ENCODE peak calls at places on chromosomes 6 and 20, in eight cellular contexts. I is PC-9, G is breast epithelium, F is epithelial cell of esophagus, T is upper lobe of right lung, Q is cardiac fibroblast, N is heart left ventricle, D is left ventricle myocardium inferior. W is an unnamed sample.

GRCh38 chr6:139708342-139709199 is 334.1 kb upstream of the CITED2 start:
- DNase-seq in I (peak), G (no peak), F (peak), T (no peak), Q (peak), N (no peak), D (no peak), W (peak)

GRCh38 chr6:134550604-134551003 is 232.7 kb upstream of the SGK1 start:
- DNase-seq in I (no peak), G (no peak), F (no peak), T (no peak), Q (peak), N (no peak), D (no peak), W (no peak)

GRCh38 chr6:126143650-126144260 is 157.4 kb downstream of the TRMT11 start:
- DNase-seq in I (no peak), G (no peak), F (no peak), T (no peak), Q (peak), N (no peak), D (no peak), W (no peak)

GRCh38 chr6:8941578-8941977 is 506.2 kb upstream of the SLC35B3 start:
- DNase-seq in I (no peak), G (no peak), F (no peak), T (no peak), Q (no peak), N (no peak), D (no peak), W (no peak)

GRCh38 chr6:24995270-24995669 is 59.5 kb upstream of the RIPOR2 start:
- DNase-seq in I (no peak), G (no peak), F (no peak), T (no peak), Q (no peak), N (no peak), D (no peak), W (no peak)

GRCh38 chr20:4814696-4815252 is 93.1 kb downstream of the PRND start:
- DNase-seq in I (no peak), G (no peak), F (no peak), T (peak), Q (no peak), N (no peak), D (peak), W (no peak)

GRCh38 chr20:58362117-58362516 is 26.9 kb upstream of the VAPB start:
- DNase-seq in I (no peak), G (no peak), F (no peak), T (no peak), Q (no peak), N (no peak), D (no peak), W (no peak)

GRCh38 chr20:48948612-48949011 is 27.1 kb downstream of the ARFGEF2 start:
- DNase-seq in I (no peak), G (no peak), F (no peak), T (no peak), Q (no peak), N (no peak), D (no peak), W (no peak)

GRCh38 chr6:67630146-67630545 is 1004.9 kb upstream of the ADGRB3 start:
- DNase-seq in I (no peak), G (no peak), F (peak), T (no peak), Q (peak), N (no peak), D (no peak), W (peak)

GRCh38 chr6:163309491-163310026 is 105.0 kb upstream of the QKI start:
- DNase-seq in I (peak), G (no peak), F (peak), T (no peak), Q (peak), N (no peak), D (no peak), W (peak)

GRCh38 chr6:163310973-163311383 is 103.5 kb upstream of the QKI start:
- DNase-seq in I (no peak), G (no peak), F (no peak), T (no peak), Q (no peak), N (no peak), D (no peak), W (no peak)

GRCh38 chr6:163308629-163309276 is 105.8 kb upstream of the QKI start:
- DNase-seq in I (no peak), G (no peak), F (peak), T (no peak), Q (no peak), N (no peak), D (no peak), W (no peak)

GRCh38 chr6:163311830-163312229 is 102.7 kb upstream of the QKI start:
- DNase-seq in I (peak), G (no peak), F (peak), T (no peak), Q (peak), N (no peak), D (no peak), W (peak)

DNA sequence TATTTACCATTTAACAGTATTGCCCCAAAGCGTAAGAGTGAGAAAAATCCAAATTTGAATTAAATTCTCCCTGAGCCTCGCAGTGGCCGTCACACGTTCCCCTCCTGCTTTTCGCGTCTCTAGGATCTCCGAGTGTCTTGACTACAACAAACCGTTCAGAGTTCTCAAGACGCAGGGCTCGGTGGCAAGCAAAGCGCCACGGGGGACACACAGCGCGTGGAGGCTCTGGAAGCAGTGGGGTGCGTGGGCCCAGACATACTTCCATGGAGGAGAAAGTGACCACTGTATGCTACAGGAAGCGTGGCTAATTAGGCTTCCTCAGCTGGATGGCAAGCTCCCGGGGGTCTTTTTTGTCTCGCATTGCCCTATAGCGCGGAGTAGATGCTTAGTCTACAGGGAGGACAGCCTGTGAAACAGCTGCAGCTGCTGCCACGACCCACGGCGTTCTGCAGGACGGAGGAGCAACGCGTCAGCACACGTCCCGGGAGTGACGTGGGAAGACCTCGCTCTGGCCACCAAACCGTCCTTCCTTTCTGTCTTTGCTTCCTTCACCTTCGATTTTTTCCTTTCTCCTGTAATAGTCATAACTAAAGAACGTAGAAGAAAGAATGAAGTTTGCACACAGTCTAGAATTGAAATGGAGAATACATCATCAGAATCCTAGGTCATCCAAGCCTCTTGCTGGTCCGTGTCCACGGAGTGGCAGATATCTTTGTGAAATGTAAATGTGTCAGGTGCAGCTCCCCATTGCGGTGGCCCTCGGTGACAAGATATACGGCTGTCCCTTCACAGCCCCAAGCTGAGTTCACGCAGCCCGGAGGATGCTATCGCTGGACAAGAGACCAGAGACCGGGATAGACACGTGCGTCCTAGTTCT is 104.2 kb upstream of the QKI start:
- DNase-seq in I (no peak), G (no peak), F (no peak), T (no peak), Q (no peak), N (no peak), D (no peak), W (no peak)
- TF ChIP-seq CTCF in I (no peak), G (no peak), F (no peak), T (no peak), Q (no peak), N (no peak), D (no peak), W (no peak)

GRCh38 chr6:89793586-89793985 is 26.0 kb downstream of the MDN1 start:
- DNase-seq in I (no peak), G (no peak), F (no peak), T (no peak), Q (no peak), N (peak), D (peak), W (no peak)

GRCh38 chr6:89794324-89794723 is 25.3 kb downstream of the MDN1 start:
- DNase-seq in I (no peak), G (no peak), F (no peak), T (no peak), Q (no peak), N (no peak), D (no peak), W (no peak)

GRCh38 chr6:89789980-89790379 is 29.6 kb downstream of the MDN1 start:
- DNase-seq in I (no peak), G (no peak), F (no peak), T (no peak), Q (no peak), N (no peak), D (no peak), W (no peak)

GRCh38 chr6:89790403-89790802 is 29.2 kb downstream of the MDN1 start:
- DNase-seq in I (no peak), G (no peak), F (no peak), T (no peak), Q (no peak), N (no peak), D (no peak), W (no peak)

DNA sequence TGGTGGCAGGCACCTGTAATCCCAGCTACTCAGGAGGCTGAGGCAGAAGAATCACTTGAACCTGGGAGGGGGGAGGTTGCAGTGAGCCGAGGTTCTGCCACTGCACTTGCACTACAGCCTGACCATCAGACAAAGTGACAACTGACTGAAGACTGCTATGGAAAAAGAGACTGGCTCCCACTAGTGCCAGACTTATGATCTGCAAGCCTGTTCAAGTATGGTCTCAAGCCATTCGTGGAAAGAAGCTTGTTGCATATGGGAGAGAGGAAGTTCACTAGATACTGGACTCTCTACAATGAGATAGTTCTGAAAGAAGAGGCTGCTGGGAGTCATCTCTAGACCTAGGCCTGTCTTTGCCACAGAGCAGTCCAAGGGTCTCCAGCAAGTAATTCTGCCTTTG is 26.7 kb downstream of the MDN1 start:
- DNase-seq in I (no peak), G (no peak), F (peak), T (no peak), Q (peak), N (no peak), D (no peak), W (peak)
- TF ChIP-seq CTCF in I (peak), G (no peak), F (peak), T (peak), Q (peak), N (peak), D (peak), W (peak)

GRCh38 chr20:62328684-62329388 is 26.0 kb downstream of the ADRM1 start:
- DNase-seq in I (no peak), G (no peak), F (no peak), T (no peak), Q (no peak), N (no peak), D (no peak), W (no peak)

GRCh38 chr20:62332421-62332820 is 29.6 kb downstream of the ADRM1 start:
- DNase-seq in I (no peak), G (no peak), F (no peak), T (no peak), Q (no peak), N (no peak), D (no peak), W (no peak)

GRCh38 chr20:62331347-62331746 is 28.6 kb downstream of the ADRM1 start:
- DNase-seq in I (no peak), G (no peak), F (no peak), T (no peak), Q (no peak), N (no peak), D (no peak), W (no peak)

GRCh38 chr20:62329389-62330377 is 26.9 kb downstream of the ADRM1 start:
- DNase-seq in I (no peak), G (no peak), F (no peak), T (no peak), Q (no peak), N (no peak), D (no peak), W (no peak)

DNA sequence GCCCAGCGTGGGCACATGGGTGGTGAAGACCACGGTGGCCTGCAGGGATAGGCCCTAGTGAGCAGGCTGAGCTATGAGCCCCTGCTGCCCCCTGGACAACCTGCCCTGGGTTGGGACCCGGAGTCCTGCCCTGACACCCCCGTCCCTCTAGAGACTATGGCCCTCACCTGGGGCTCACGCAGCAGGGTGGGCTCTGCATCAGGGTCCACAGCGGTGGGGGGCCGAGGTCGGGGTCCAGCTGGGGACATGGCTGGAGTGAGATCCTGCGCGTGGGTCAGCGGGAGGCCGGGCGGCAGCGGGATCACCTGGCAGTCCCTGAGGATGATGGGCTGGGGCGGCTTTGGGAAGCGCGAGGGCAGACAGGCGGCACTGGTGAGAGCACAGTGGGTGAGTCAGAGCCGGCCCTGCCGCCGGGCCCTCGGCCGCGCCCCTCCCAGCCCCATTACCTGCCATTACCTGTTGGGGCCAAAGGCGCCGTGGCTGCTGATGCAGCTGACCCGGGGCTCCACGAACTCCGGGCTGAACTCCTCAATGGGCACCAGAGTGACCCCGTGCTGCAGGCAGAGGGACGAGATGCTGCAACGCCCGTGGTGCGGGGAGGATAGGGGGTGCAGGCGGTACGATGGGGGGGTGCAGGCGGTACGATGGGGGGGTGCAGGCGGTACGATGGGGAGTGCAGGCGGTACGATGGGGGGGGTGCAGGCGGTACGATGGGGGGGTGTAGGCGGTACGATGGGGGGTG is 27.9 kb downstream of the ADRM1 start:
- DNase-seq in I (no peak), G (no peak), F (peak), T (no peak), Q (no peak), N (no peak), D (no peak), W (no peak)
- TF ChIP-seq CTCF in I (no peak), G (no peak), F (no peak), T (no peak), Q (no peak), N (no peak), D (no peak), W (no peak)

GRCh38 chr20:51318058-51318960 is 224.2 kb downstream of the NFATC2 start:
- DNase-seq in I (no peak), G (no peak), F (no peak), T (peak), Q (peak), N (no peak), D (peak), W (peak)
- TF ChIP-seq CTCF in I (peak), G (no peak), F (peak), T (peak), Q (peak), N (peak), D (peak), W (no peak)

DNA sequence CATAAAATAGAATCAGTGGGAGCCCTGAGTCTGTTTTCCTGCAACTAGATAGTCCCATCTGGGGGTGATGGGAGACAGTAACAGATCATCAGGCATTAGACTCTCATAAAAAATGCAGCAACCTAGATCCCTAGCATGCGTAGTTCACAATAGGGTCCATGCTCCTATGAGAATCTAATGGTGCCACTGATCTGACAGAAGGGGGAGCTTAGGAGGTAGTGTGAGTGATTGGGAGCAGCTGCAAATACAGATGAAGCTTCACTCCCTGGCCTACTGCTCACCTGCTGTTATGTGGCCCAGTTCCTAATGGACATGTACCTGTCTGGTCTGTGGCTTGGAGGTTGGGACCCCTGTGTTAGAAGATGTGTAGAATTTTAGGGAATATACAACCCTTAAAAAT is 904.5 kb upstream of the EPHA7 start:
- DNase-seq in I (no peak), G (no peak), F (no peak), T (no peak), Q (no peak), N (no peak), D (no peak), W (no peak)
- TF ChIP-seq CTCF in I (no peak), G (no peak), F (no peak), T (no peak), Q (no peak), N (no peak), D (peak), W (no peak)

DNA sequence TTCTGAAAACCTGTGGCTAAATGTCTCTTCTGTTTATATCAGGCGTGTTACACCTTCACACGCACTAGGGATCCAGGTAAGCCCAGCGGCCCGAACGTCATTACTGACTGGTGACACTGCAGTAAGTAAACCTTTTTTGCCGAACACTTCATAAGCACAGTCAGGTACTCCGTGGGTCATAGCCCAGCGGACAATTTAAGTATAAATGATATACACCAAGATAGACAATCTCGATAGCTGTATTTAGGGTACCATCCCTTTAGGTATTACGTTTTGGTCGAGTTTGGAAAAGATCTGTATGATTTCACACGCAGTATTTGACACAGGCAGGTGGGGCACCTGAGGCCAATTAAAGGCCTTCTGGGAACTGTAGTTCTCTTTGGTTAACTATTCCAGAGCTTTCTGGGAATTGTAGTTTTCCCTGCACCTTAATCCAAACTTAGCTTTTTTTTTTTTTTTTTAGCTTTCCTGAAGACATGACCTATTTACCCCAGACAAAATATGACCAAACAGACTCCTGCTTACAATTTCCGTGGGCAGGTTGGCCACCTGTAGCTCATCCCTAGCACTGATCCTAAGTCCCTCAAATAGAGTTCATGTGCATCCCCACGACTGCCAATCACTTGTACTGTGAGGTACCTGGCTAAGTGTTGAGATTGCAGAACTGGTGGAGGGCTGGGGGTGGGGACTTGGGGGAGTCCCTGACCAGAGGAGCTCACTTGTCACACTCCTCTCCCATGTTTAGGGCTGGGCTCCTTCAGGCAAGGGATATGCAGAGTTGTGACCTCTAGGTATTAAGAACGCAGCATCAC is 908 bp upstream of the EHMT2 start:
- DNase-seq in I (peak), G (no peak), F (peak), T (no peak), Q (peak), N (no peak), D (no peak), W (peak)
- TF ChIP-seq CTCF in I (no peak), G (peak), F (peak), T (no peak), Q (no peak), N (no peak), D (no peak), W (no peak)

GRCh38 chr6:136186363-136186762 is 63.7 kb downstream of the MTFR2 start:
- DNase-seq in I (no peak), G (no peak), F (no peak), T (no peak), Q (no peak), N (no peak), D (no peak), W (no peak)
- TF ChIP-seq CTCF in I (no peak), G (no peak), F (no peak), T (no peak), Q (no peak), N (no peak), D (no peak), W (no peak)

GRCh38 chr6:44921787-44922186 is 406.3 kb upstream of the RUNX2 start:
- DNase-seq in I (no peak), G (no peak), F (peak), T (no peak), Q (no peak), N (peak), D (peak), W (peak)
- TF ChIP-seq CTCF in I (no peak), G (no peak), F (no peak), T (no peak), Q (no peak), N (no peak), D (peak), W (no peak)

DNA sequence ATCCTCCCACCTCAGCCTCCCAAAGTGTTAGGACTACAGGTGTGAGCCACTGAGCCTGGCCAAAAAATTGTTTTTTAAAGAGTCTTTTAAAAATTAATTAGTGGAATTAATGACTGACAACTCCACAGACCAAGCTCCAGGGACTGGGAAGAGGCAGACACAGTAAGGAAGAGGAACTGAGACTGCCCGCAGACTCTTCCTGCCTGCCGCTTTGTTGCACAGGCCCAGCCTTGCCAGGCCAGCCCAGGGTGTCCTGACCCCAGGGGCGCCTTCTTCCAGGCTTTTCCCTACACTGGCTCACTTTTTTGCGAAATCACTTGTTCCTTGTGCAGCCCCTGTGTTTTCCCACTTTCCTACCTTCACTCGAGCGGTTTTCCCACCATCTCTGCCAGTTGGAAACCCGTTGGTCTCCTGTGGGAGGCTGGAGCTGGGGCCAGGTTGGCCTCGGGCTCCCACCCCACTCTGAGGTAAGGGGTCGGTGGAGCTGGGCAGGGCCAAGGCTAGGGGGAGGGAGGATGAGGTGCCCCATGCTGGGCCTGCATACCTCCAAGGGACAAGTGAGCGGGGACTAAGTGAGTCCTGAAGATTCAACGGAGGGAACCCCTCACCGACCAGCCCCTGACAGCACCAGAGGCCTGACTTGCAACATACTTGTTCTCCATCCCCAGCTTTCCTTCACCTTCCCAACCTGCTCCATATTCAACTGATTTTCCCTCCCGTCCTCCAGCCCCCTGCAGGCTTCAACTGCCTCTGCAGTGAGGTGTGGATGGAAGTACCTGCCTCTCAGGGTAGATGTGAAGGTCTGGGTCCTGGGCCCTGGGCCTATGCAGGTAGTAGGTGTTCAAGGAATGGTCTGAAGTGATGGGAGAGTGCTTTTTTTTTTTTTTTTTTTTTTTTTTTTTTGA is 23.5 kb upstream of the SMIM29 start:
- DNase-seq in I (no peak), G (no peak), F (no peak), T (peak), Q (no peak), N (peak), D (peak), W (no peak)
- TF ChIP-seq CTCF in I (no peak), G (no peak), F (no peak), T (peak), Q (no peak), N (no peak), D (no peak), W (no peak)

W was measured in RWPE1.